ENCODE peak calls at places on chromosomes 11 and 22, in nine cellular contexts. One of them, this sample, is unnamed. For H3K36me3 and H3K27me3, the result is how much of the 10 kb centered on the place peaks cover.

GRCh38 chr22:27804683-27805297 is 3.2 kb upstream of the MN1 start:
- DNase-seq in testis: peak
- DNase-seq in cardiac muscle cell: peak
- DNase-seq in lower lobe of right lung: no peak
- DNase-seq in naive thymus-derived CD4-positive, alpha-beta T cell: peak
- DNase-seq in CD8-positive, alpha-beta memory T cell: no peak
- DNase-seq in BJ: no peak
- DNase-seq in IMR-90: peak
- DNase-seq in GM23248: peak
- DNase-seq in this sample: peak

GRCh38 chr11:15113381-15113780 is 1.3 kb upstream of the INSC start:
- DNase-seq in IMR-90: no peak
- DNase-seq in testis: no peak
- DNase-seq in CD8-positive, alpha-beta memory T cell: no peak
- DNase-seq in naive thymus-derived CD4-positive, alpha-beta T cell: no peak
- DNase-seq in BJ: no peak
- DNase-seq in lower lobe of right lung: no peak
- DNase-seq in GM23248: no peak
- DNase-seq in cardiac muscle cell: no peak
- DNase-seq in this sample: no peak

GRCh38 chr11:84914511-84914910 is 712.6 kb downstream of the DLG2 start:
- DNase-seq in lower lobe of right lung: no peak
- DNase-seq in testis: no peak
- DNase-seq in BJ: no peak
- DNase-seq in GM23248: no peak
- DNase-seq in CD8-positive, alpha-beta memory T cell: no peak
- DNase-seq in cardiac muscle cell: no peak
- DNase-seq in IMR-90: no peak
- DNase-seq in naive thymus-derived CD4-positive, alpha-beta T cell: no peak
- DNase-seq in this sample: peak

GRCh38 chr11:64869571-64870175 is 8.7 kb downstream of the EHD1 start:
- DNase-seq in CD8-positive, alpha-beta memory T cell: no peak
- DNase-seq in lower lobe of right lung: no peak
- DNase-seq in GM23248: no peak
- DNase-seq in cardiac muscle cell: peak
- DNase-seq in IMR-90: no peak
- DNase-seq in BJ: no peak
- DNase-seq in naive thymus-derived CD4-positive, alpha-beta T cell: no peak
- DNase-seq in testis: no peak
- DNase-seq in this sample: peak

GRCh38 chr11:59822989-59823566 is 12.5 kb upstream of the MRPL16 start:
- DNase-seq in IMR-90: peak
- DNase-seq in testis: peak
- DNase-seq in CD8-positive, alpha-beta memory T cell: no peak
- DNase-seq in BJ: no peak
- DNase-seq in lower lobe of right lung: no peak
- DNase-seq in GM23248: peak
- DNase-seq in cardiac muscle cell: peak
- DNase-seq in naive thymus-derived CD4-positive, alpha-beta T cell: no peak
- DNase-seq in this sample: peak

GRCh38 chr11:72580648-72580950 is 93.6 kb downstream of the PDE2A start:
- DNase-seq in lower lobe of right lung: no peak
- DNase-seq in BJ: no peak
- DNase-seq in cardiac muscle cell: no peak
- DNase-seq in naive thymus-derived CD4-positive, alpha-beta T cell: no peak
- DNase-seq in testis: no peak
- DNase-seq in IMR-90: no peak
- DNase-seq in CD8-positive, alpha-beta memory T cell: no peak
- DNase-seq in GM23248: no peak
- DNase-seq in this sample: no peak

GRCh38 chr22:22810018-22810427 is 77.6 kb upstream of the IGLL5 start:
- DNase-seq in testis: peak
- DNase-seq in BJ: no peak
- DNase-seq in naive thymus-derived CD4-positive, alpha-beta T cell: peak
- DNase-seq in CD8-positive, alpha-beta memory T cell: peak
- DNase-seq in IMR-90: peak
- DNase-seq in GM23248: no peak
- DNase-seq in lower lobe of right lung: peak
- DNase-seq in cardiac muscle cell: no peak
- DNase-seq in this sample: peak

GRCh38 chr11:26936109-26936508 is 57.8 kb upstream of the FIBIN start:
- DNase-seq in GM23248: no peak
- DNase-seq in naive thymus-derived CD4-positive, alpha-beta T cell: no peak
- DNase-seq in testis: no peak
- DNase-seq in lower lobe of right lung: no peak
- DNase-seq in BJ: no peak
- DNase-seq in IMR-90: no peak
- DNase-seq in cardiac muscle cell: no peak
- DNase-seq in CD8-positive, alpha-beta memory T cell: no peak
- DNase-seq in this sample: no peak

GRCh38 chr11:74646215-74646614 is 53.8 kb downstream of the POLD3 start:
- DNase-seq in IMR-90: no peak
- DNase-seq in lower lobe of right lung: no peak
- DNase-seq in naive thymus-derived CD4-positive, alpha-beta T cell: no peak
- DNase-seq in cardiac muscle cell: no peak
- DNase-seq in CD8-positive, alpha-beta memory T cell: no peak
- DNase-seq in testis: no peak
- DNase-seq in BJ: no peak
- DNase-seq in GM23248: no peak
- DNase-seq in this sample: no peak

GRCh38 chr11:74641905-74642304 is 49.5 kb downstream of the POLD3 start:
- DNase-seq in GM23248: no peak
- DNase-seq in IMR-90: no peak
- DNase-seq in lower lobe of right lung: no peak
- DNase-seq in testis: no peak
- DNase-seq in CD8-positive, alpha-beta memory T cell: no peak
- DNase-seq in BJ: no peak
- DNase-seq in cardiac muscle cell: no peak
- DNase-seq in naive thymus-derived CD4-positive, alpha-beta T cell: no peak
- DNase-seq in this sample: no peak

GRCh38 chr11:74641289-74641688 is 48.9 kb downstream of the POLD3 start:
- DNase-seq in cardiac muscle cell: no peak
- DNase-seq in CD8-positive, alpha-beta memory T cell: no peak
- DNase-seq in lower lobe of right lung: no peak
- DNase-seq in testis: peak
- DNase-seq in BJ: no peak
- DNase-seq in naive thymus-derived CD4-positive, alpha-beta T cell: no peak
- DNase-seq in GM23248: no peak
- DNase-seq in IMR-90: no peak
- DNase-seq in this sample: no peak

GRCh38 chr11:74644084-74644483 is 51.7 kb downstream of the POLD3 start:
- DNase-seq in BJ: no peak
- DNase-seq in cardiac muscle cell: no peak
- DNase-seq in testis: no peak
- DNase-seq in GM23248: no peak
- DNase-seq in lower lobe of right lung: no peak
- DNase-seq in IMR-90: no peak
- DNase-seq in CD8-positive, alpha-beta memory T cell: no peak
- DNase-seq in naive thymus-derived CD4-positive, alpha-beta T cell: no peak
- DNase-seq in this sample: no peak

DNA sequence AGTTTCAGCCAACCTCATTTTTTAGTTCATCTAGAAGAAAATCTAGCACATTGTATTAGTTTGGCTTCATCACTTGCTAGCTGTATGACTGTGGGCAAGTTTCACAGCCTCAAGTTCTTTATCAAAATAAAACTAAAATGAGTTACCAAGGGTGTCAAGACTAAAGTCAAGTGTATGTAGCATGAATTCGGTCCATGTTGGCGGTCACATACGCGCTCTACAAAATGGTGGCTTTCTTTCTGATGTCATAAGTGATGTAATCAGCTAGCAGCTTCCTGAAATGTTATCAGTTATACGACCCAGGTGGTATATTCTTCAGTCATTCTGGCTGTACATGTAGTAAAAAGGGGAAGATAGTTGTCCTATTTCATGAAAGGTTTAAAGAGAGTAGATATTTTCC is 50.5 kb downstream of the POLD3 start:
- DNase-seq in lower lobe of right lung: no peak
- DNase-seq in BJ: no peak
- DNase-seq in cardiac muscle cell: no peak
- DNase-seq in IMR-90: no peak
- DNase-seq in CD8-positive, alpha-beta memory T cell: no peak
- DNase-seq in GM23248: no peak
- DNase-seq in naive thymus-derived CD4-positive, alpha-beta T cell: no peak
- DNase-seq in testis: no peak
- DNase-seq in this sample: no peak
- H3K36me3 ChIP-seq in lower lobe of right lung: under half
- H3K36me3 ChIP-seq in BJ: under half
- H3K36me3 ChIP-seq in cardiac muscle cell: under half
- H3K36me3 ChIP-seq in IMR-90: under half
- H3K36me3 ChIP-seq in CD8-positive, alpha-beta memory T cell: under half
- H3K36me3 ChIP-seq in GM23248: under half
- H3K36me3 ChIP-seq in naive thymus-derived CD4-positive, alpha-beta T cell: under half
- H3K36me3 ChIP-seq in testis: under half
- H3K36me3 ChIP-seq in this sample: under half

GRCh38 chr11:57646221-57646620 is 3.5 kb downstream of the YPEL4 start:
- DNase-seq in cardiac muscle cell: no peak
- DNase-seq in testis: no peak
- DNase-seq in IMR-90: no peak
- DNase-seq in BJ: no peak
- DNase-seq in lower lobe of right lung: peak
- DNase-seq in CD8-positive, alpha-beta memory T cell: no peak
- DNase-seq in GM23248: no peak
- DNase-seq in naive thymus-derived CD4-positive, alpha-beta T cell: no peak
- DNase-seq in this sample: peak

GRCh38 chr11:57644748-57645715 is 4.7 kb downstream of the YPEL4 start:
- DNase-seq in testis: peak
- DNase-seq in IMR-90: peak
- DNase-seq in BJ: no peak
- DNase-seq in lower lobe of right lung: peak
- DNase-seq in GM23248: peak
- DNase-seq in naive thymus-derived CD4-positive, alpha-beta T cell: peak
- DNase-seq in cardiac muscle cell: peak
- DNase-seq in CD8-positive, alpha-beta memory T cell: peak
- DNase-seq in this sample: peak

GRCh38 chr11:57646756-57647303 is 2.9 kb downstream of the YPEL4 start:
- DNase-seq in BJ: no peak
- DNase-seq in lower lobe of right lung: no peak
- DNase-seq in naive thymus-derived CD4-positive, alpha-beta T cell: no peak
- DNase-seq in testis: no peak
- DNase-seq in cardiac muscle cell: no peak
- DNase-seq in IMR-90: no peak
- DNase-seq in CD8-positive, alpha-beta memory T cell: no peak
- DNase-seq in GM23248: no peak
- DNase-seq in this sample: peak

GRCh38 chr11:57647368-57647767 is 2.3 kb downstream of the YPEL4 start:
- DNase-seq in CD8-positive, alpha-beta memory T cell: no peak
- DNase-seq in cardiac muscle cell: peak
- DNase-seq in GM23248: peak
- DNase-seq in testis: no peak
- DNase-seq in naive thymus-derived CD4-positive, alpha-beta T cell: no peak
- DNase-seq in BJ: no peak
- DNase-seq in IMR-90: no peak
- DNase-seq in lower lobe of right lung: no peak
- DNase-seq in this sample: peak

GRCh38 chr11:57645716-57646085 is 4.0 kb downstream of the YPEL4 start:
- DNase-seq in IMR-90: no peak
- DNase-seq in testis: no peak
- DNase-seq in CD8-positive, alpha-beta memory T cell: no peak
- DNase-seq in naive thymus-derived CD4-positive, alpha-beta T cell: no peak
- DNase-seq in GM23248: no peak
- DNase-seq in cardiac muscle cell: peak
- DNase-seq in BJ: no peak
- DNase-seq in lower lobe of right lung: no peak
- DNase-seq in this sample: peak
- H3K27me3 ChIP-seq in IMR-90: under half
- H3K27me3 ChIP-seq in testis: under half
- H3K27me3 ChIP-seq in CD8-positive, alpha-beta memory T cell: under half
- H3K27me3 ChIP-seq in naive thymus-derived CD4-positive, alpha-beta T cell: under half
- H3K27me3 ChIP-seq in GM23248: under half
- H3K27me3 ChIP-seq in cardiac muscle cell: under half
- H3K27me3 ChIP-seq in BJ: under half
- H3K27me3 ChIP-seq in lower lobe of right lung: under half
- H3K27me3 ChIP-seq in this sample: under half

GRCh38 chr11:36453678-36454077 is 56.4 kb downstream of the TRAF6 start:
- DNase-seq in cardiac muscle cell: no peak
- DNase-seq in BJ: no peak
- DNase-seq in testis: no peak
- DNase-seq in naive thymus-derived CD4-positive, alpha-beta T cell: no peak
- DNase-seq in lower lobe of right lung: no peak
- DNase-seq in IMR-90: peak
- DNase-seq in CD8-positive, alpha-beta memory T cell: no peak
- DNase-seq in GM23248: peak
- DNase-seq in this sample: no peak

GRCh38 chr11:36451681-36452080 is 58.4 kb downstream of the TRAF6 start:
- DNase-seq in lower lobe of right lung: no peak
- DNase-seq in naive thymus-derived CD4-positive, alpha-beta T cell: no peak
- DNase-seq in BJ: no peak
- DNase-seq in GM23248: no peak
- DNase-seq in IMR-90: no peak
- DNase-seq in cardiac muscle cell: no peak
- DNase-seq in CD8-positive, alpha-beta memory T cell: no peak
- DNase-seq in testis: no peak
- DNase-seq in this sample: no peak

GRCh38 chr11:36452987-36453386 is 57.1 kb downstream of the TRAF6 start:
- DNase-seq in BJ: no peak
- DNase-seq in IMR-90: no peak
- DNase-seq in lower lobe of right lung: no peak
- DNase-seq in GM23248: no peak
- DNase-seq in CD8-positive, alpha-beta memory T cell: no peak
- DNase-seq in cardiac muscle cell: no peak
- DNase-seq in naive thymus-derived CD4-positive, alpha-beta T cell: no peak
- DNase-seq in testis: no peak
- DNase-seq in this sample: no peak

GRCh38 chr11:36451045-36451444 is 59.0 kb downstream of the TRAF6 start:
- DNase-seq in IMR-90: no peak
- DNase-seq in cardiac muscle cell: no peak
- DNase-seq in GM23248: no peak
- DNase-seq in BJ: no peak
- DNase-seq in naive thymus-derived CD4-positive, alpha-beta T cell: no peak
- DNase-seq in lower lobe of right lung: no peak
- DNase-seq in CD8-positive, alpha-beta memory T cell: no peak
- DNase-seq in testis: no peak
- DNase-seq in this sample: no peak

GRCh38 chr11:36452231-36452630 is 57.8 kb downstream of the TRAF6 start:
- DNase-seq in BJ: no peak
- DNase-seq in cardiac muscle cell: no peak
- DNase-seq in lower lobe of right lung: no peak
- DNase-seq in IMR-90: peak
- DNase-seq in CD8-positive, alpha-beta memory T cell: no peak
- DNase-seq in GM23248: peak
- DNase-seq in testis: no peak
- DNase-seq in naive thymus-derived CD4-positive, alpha-beta T cell: no peak
- DNase-seq in this sample: no peak
- H3K36me3 ChIP-seq in BJ: under half
- H3K36me3 ChIP-seq in cardiac muscle cell: under half
- H3K36me3 ChIP-seq in lower lobe of right lung: under half
- H3K36me3 ChIP-seq in IMR-90: under half
- H3K36me3 ChIP-seq in CD8-positive, alpha-beta memory T cell: under half
- H3K36me3 ChIP-seq in GM23248: under half
- H3K36me3 ChIP-seq in testis: under half
- H3K36me3 ChIP-seq in naive thymus-derived CD4-positive, alpha-beta T cell: under half
- H3K36me3 ChIP-seq in this sample: under half

GRCh38 chr11:67408437-67409200 is 4.7 kb downstream of the TBC1D10C start:
- DNase-seq in CD8-positive, alpha-beta memory T cell: no peak
- DNase-seq in naive thymus-derived CD4-positive, alpha-beta T cell: peak
- DNase-seq in cardiac muscle cell: no peak
- DNase-seq in GM23248: no peak
- DNase-seq in IMR-90: no peak
- DNase-seq in lower lobe of right lung: no peak
- DNase-seq in BJ: no peak
- DNase-seq in testis: no peak
- DNase-seq in this sample: no peak

GRCh38 chr11:67410369-67410831 is 5.1 kb upstream of the CARNS1 start:
- DNase-seq in IMR-90: no peak
- DNase-seq in lower lobe of right lung: no peak
- DNase-seq in naive thymus-derived CD4-positive, alpha-beta T cell: no peak
- DNase-seq in cardiac muscle cell: no peak
- DNase-seq in CD8-positive, alpha-beta memory T cell: no peak
- DNase-seq in BJ: no peak
- DNase-seq in GM23248: no peak
- DNase-seq in testis: no peak
- DNase-seq in this sample: no peak

GRCh38 chr11:67410984-67411784 is 4.3 kb upstream of the CARNS1 start:
- DNase-seq in testis: no peak
- DNase-seq in lower lobe of right lung: no peak
- DNase-seq in cardiac muscle cell: no peak
- DNase-seq in GM23248: no peak
- DNase-seq in CD8-positive, alpha-beta memory T cell: no peak
- DNase-seq in naive thymus-derived CD4-positive, alpha-beta T cell: no peak
- DNase-seq in BJ: no peak
- DNase-seq in IMR-90: no peak
- DNase-seq in this sample: no peak

GRCh38 chr11:67409261-67409666 is 5.4 kb downstream of the TBC1D10C start:
- DNase-seq in GM23248: no peak
- DNase-seq in testis: no peak
- DNase-seq in IMR-90: no peak
- DNase-seq in CD8-positive, alpha-beta memory T cell: peak
- DNase-seq in BJ: no peak
- DNase-seq in naive thymus-derived CD4-positive, alpha-beta T cell: peak
- DNase-seq in cardiac muscle cell: no peak
- DNase-seq in lower lobe of right lung: no peak
- DNase-seq in this sample: peak

DNA sequence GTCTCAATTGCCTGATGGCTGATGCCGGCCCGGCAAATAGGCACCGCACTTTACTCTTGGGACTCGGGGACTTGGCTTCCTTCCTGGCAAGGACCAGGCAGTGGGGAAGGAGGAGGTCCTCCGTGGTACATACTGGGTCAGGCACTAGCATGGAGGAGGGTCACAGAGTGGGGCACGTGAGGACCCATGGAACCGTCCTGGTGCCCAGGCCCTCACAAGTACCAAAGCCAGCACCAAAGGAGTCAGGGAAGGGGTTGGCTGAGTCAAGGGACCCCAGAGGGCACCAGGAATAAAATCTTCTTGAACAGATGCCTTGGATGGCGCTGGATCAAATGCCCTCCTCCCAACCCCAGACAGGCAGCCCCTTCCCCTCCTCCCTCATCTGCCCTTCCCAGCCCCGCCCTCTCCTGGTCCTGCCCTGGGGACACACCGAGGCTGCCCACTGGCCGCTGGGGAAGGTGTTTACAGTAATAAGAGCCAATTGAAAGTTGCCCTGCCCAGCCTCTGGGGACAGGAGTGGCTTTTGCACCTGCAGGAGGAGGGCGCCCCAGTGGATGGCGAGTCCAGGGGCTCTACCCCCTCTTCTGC is 5.6 kb upstream of the CARNS1 start:
- DNase-seq in testis: no peak
- DNase-seq in GM23248: no peak
- DNase-seq in IMR-90: no peak
- DNase-seq in naive thymus-derived CD4-positive, alpha-beta T cell: no peak
- DNase-seq in cardiac muscle cell: peak
- DNase-seq in BJ: no peak
- DNase-seq in lower lobe of right lung: no peak
- DNase-seq in CD8-positive, alpha-beta memory T cell: no peak
- DNase-seq in this sample: peak
- H3K27me3 ChIP-seq in testis: under half
- H3K27me3 ChIP-seq in GM23248: under half
- H3K27me3 ChIP-seq in IMR-90: half or more
- H3K27me3 ChIP-seq in naive thymus-derived CD4-positive, alpha-beta T cell: under half
- H3K27me3 ChIP-seq in cardiac muscle cell: under half
- H3K27me3 ChIP-seq in BJ: under half
- H3K27me3 ChIP-seq in lower lobe of right lung: under half
- H3K27me3 ChIP-seq in CD8-positive, alpha-beta memory T cell: under half
- H3K27me3 ChIP-seq in this sample: under half

This sample was measured in H7.